ENCODE peak calls at places on chromosomes 5 and 9, in seven cellular contexts. X is astrocyte, B is HFFc6, Z is HCT116, W is fibroblast of lung, E is left lung, R is fibroblast of pulmonary artery. V is an unnamed sample.

GRCh38 chr9:16314476-16314875 is 556.0 kb downstream of the BNC2 start:
- DNase-seq in E (no peak), X (no peak), R (no peak), Z (no peak), W (no peak), B (no peak), V (no peak)

GRCh38 chr9:114177423-114178064 is 22.2 kb downstream of the COL27A1 start:
- DNase-seq in R (peak), W (peak), Z (no peak), X (peak), B (peak), E (no peak), V (no peak)

GRCh38 chr9:130857864-130858730 is 23.0 kb downstream of the ABL1 start:
- DNase-seq in X (peak), Z (no peak), R (peak), W (peak), E (no peak), B (peak), V (no peak)

GRCh38 chr5:180853121-180853520 is 8.0 kb downstream of the ZFP62 start:
- DNase-seq in Z (no peak), B (no peak), W (no peak), E (no peak), R (no peak), X (no peak), V (no peak)

GRCh38 chr5:73482383-73483193 is 15.7 kb upstream of the BTF3 start:
- DNase-seq in R (peak), W (peak), E (no peak), Z (no peak), X (peak), B (peak), V (no peak)

GRCh38 chr5:167582263-167582662 is 709.2 kb upstream of the WWC1 start:
- DNase-seq in B (peak), Z (no peak), R (peak), X (no peak), W (peak), E (no peak), V (no peak)

GRCh38 chr5:98933446-98934072 is 4.8 kb upstream of the CHD1 start:
- DNase-seq in X (no peak), R (no peak), Z (no peak), E (no peak), B (no peak), W (no peak), V (peak)

GRCh38 chr9:38046669-38047300 is 22.2 kb downstream of the SHB start:
- DNase-seq in E (no peak), R (peak), B (peak), X (peak), W (no peak), Z (peak), V (no peak)

GRCh38 chr9:107751522-107752235 is 262.1 kb upstream of the KLF4 start:
- DNase-seq in R (peak), W (peak), B (peak), Z (peak), E (no peak), X (peak), V (no peak)

GRCh38 chr5:159231167-159231566 is 21.8 kb upstream of the RNF145 start:
- DNase-seq in E (no peak), R (peak), W (peak), Z (no peak), X (no peak), B (no peak), V (no peak)

GRCh38 chr9:128068656-128069221 is 707 bp downstream of the SLC25A25 start:
- DNase-seq in B (no peak), R (no peak), X (no peak), W (no peak), E (no peak), Z (no peak), V (no peak)

GRCh38 chr9:4550777-4551476 is 60.7 kb downstream of the SLC1A1 start:
- DNase-seq in Z (no peak), R (peak), W (peak), B (no peak), E (no peak), X (no peak), V (no peak)

GRCh38 chr5:148393390-148393741 is 9.6 kb downstream of the FBXO38 start:
- DNase-seq in Z (no peak), X (no peak), W (no peak), E (no peak), B (no peak), R (no peak), V (no peak)

GRCh38 chr9:76311576-76311975 is 82.7 kb downstream of the RFK start:
- DNase-seq in X (no peak), B (no peak), Z (no peak), E (no peak), R (no peak), W (no peak), V (no peak)

GRCh38 chr9:132242621-132243155 is 80.8 kb downstream of the NTNG2 start:
- DNase-seq in R (no peak), X (no peak), B (no peak), Z (no peak), W (no peak), E (peak), V (no peak)

GRCh38 chr5:72747826-72748225 is 68.6 kb upstream of the TNPO1 start:
- DNase-seq in B (no peak), Z (no peak), E (no peak), R (no peak), W (no peak), X (no peak), V (no peak)

GRCh38 chr5:68965926-68966325 is 127.9 kb upstream of the SLC30A5 start:
- DNase-seq in W (no peak), E (no peak), R (no peak), B (no peak), Z (no peak), X (no peak), V (no peak)

GRCh38 chr5:26024774-26025173 is 1013.6 kb downstream of the CDH9 start:
- DNase-seq in B (no peak), R (no peak), E (no peak), Z (no peak), X (no peak), W (no peak), V (no peak)

GRCh38 chr9:98709968-98710965 is 1.5 kb upstream of the GABBR2 start:
- DNase-seq in X (peak), E (no peak), R (peak), Z (no peak), B (peak), W (peak), V (no peak)

GRCh38 chr5:179276838-179277395 is 68.3 kb downstream of the ADAMTS2 start:
- DNase-seq in R (no peak), W (no peak), Z (no peak), E (peak), X (no peak), B (no peak), V (no peak)

GRCh38 chr5:74895906-74896305 is 29.7 kb upstream of the FAM169A start:
- DNase-seq in B (peak), X (peak), Z (no peak), R (peak), W (peak), E (no peak), V (no peak)

GRCh38 chr5:168654225-168654624 is 75.1 kb upstream of the PANK3 start:
- DNase-seq in Z (no peak), R (peak), B (no peak), E (no peak), X (no peak), W (peak), V (no peak)

GRCh38 chr5:6597557-6597956 is 35.3 kb downstream of the NSUN2 start:
- DNase-seq in Z (no peak), R (no peak), W (no peak), B (no peak), E (no peak), X (no peak), V (no peak)

GRCh38 chr5:131081371-131081770 is 83.7 kb downstream of the HINT1 start:
- DNase-seq in Z (no peak), X (no peak), R (peak), W (peak), E (no peak), B (no peak), V (no peak)

GRCh38 chr9:130938652-130939404 is at the start of gene FIBCD1:
- DNase-seq in Z (peak), W (peak), R (no peak), B (no peak), E (no peak), X (peak), V (peak)

GRCh38 chr5:169905017-169905416 is 75.3 kb downstream of the INSYN2B start:
- DNase-seq in Z (no peak), R (no peak), B (no peak), E (no peak), X (no peak), W (no peak), V (no peak)

GRCh38 chr9:27528278-27528885 is 1.2 kb downstream of the MOB3B start:
- DNase-seq in Z (no peak), B (no peak), R (peak), X (peak), W (peak), E (peak), V (peak)

GRCh38 chr5:10652151-10652550 is 88.3 kb downstream of the ANKRD33B start:
- DNase-seq in E (peak), Z (no peak), X (no peak), W (peak), B (no peak), R (no peak), V (no peak)

GRCh38 chr5:136886623-136887022 is 521.3 kb upstream of the TRPC7 start:
- DNase-seq in X (no peak), W (no peak), E (no peak), R (no peak), B (no peak), Z (no peak), V (no peak)

GRCh38 chr9:88889386-88889785 is 101.9 kb upstream of the S1PR3 start:
- DNase-seq in X (peak), R (no peak), W (no peak), B (peak), E (no peak), Z (no peak), V (no peak)

GRCh38 chr9:14271078-14271673 is 42.8 kb downstream of the NFIB start:
- DNase-seq in Z (no peak), W (peak), E (no peak), R (peak), X (peak), B (no peak), V (no peak)

GRCh38 chr9:128669786-128670185 is 13.1 kb upstream of the DYNC2I2 start:
- DNase-seq in X (no peak), R (no peak), W (no peak), E (no peak), B (no peak), Z (no peak), V (no peak)

GRCh38 chr5:170475269-170476000 is 28.4 kb upstream of the KCNIP1 start:
- DNase-seq in W (no peak), E (no peak), Z (no peak), R (peak), X (no peak), B (no peak), V (no peak)

GRCh38 chr9:109600142-109600541 is 102.0 kb upstream of the PTPN3 start:
- DNase-seq in X (peak), B (peak), Z (no peak), E (no peak), W (peak), R (peak), V (no peak)

GRCh38 chr5:32390819-32391591 is 53.5 kb downstream of the ZFR start:
- DNase-seq in Z (peak), B (peak), W (peak), X (peak), R (peak), E (no peak), V (no peak)

GRCh38 chr9:131361202-131361833 is 32.6 kb upstream of the PRRC2B start:
- DNase-seq in X (peak), Z (no peak), R (no peak), B (peak), W (no peak), E (peak), V (peak)

GRCh38 chr5:103037673-103038455 is 82.1 kb downstream of the GIN1 start:
- DNase-seq in Z (no peak), B (no peak), E (no peak), X (no peak), W (peak), R (no peak), V (no peak)

DNA sequence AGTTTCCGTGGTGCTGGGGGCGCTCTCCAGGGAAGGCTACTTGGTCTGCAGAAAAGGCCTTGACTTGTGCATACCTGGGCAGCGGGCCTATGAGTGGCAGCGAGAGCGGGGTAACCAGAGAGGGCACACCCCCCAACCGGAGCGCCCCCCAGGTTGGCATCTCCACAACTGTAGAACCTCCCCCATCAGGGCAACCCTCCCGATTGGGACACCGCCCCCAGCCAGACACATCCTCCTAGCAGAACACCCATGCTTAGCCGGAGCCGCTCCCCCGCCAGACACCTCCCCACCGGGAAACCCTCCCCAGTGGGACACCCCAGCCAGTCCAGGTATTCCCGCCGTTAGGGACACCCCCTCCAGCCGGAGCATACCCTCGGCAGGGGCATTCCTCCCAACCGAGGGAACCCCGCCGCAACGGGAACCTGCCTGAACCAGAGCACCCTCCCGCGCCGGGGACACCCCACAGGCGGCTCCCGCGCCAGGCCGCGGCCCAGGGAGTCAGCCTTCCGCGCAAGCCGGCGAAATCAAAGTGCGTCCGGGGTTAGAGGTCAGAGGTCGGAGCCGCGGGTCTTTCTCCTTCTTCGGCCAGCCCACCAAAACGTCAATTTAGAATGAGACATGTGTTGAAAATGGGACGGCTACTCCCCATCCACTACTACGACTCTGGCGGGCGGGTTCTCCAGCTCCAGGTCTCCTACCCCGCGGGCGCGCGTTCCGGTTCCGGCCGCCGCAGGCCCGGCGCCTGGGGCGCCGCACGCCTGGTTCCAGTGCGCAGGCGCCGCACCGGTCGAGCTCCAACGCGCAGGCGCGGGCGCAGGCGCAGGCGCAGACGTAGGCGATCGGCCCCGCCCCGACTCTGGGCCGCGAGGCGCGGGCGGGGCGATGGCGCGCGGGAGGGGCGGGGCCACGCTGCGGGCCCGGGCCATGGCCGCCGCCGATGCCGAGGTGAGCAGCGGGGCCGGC is at the start of gene EHMT1:
- DNase-seq in E (peak), W (peak), X (peak), Z (peak), B (peak), R (peak), V (peak)
- TF ChIP-seq CTCF in E (no peak), W (peak), X (no peak), Z (no peak), B (no peak), R (no peak), V (no peak)

GRCh38 chr9:124868511-124869465 is 6.9 kb downstream of the ARPC5L start:
- DNase-seq in Z (peak), R (peak), W (peak), B (peak), E (peak), X (peak), V (peak)
- TF ChIP-seq CTCF in Z (peak), R (peak), W (no peak), B (no peak), E (no peak), X (no peak), V (peak)

GRCh38 chr9:106717686-106718085 is 145.3 kb upstream of the ZNF462 start:
- DNase-seq in E (no peak), Z (peak), X (peak), W (peak), B (no peak), R (peak), V (no peak)
- TF ChIP-seq CTCF in E (no peak), Z (peak), X (no peak), W (no peak), B (no peak), R (peak), V (no peak)

GRCh38 chr5:82351754-82352145 is 73.6 kb upstream of the RPS23 start:
- DNase-seq in B (peak), X (peak), E (no peak), R (peak), W (peak), Z (peak), V (no peak)
- TF ChIP-seq CTCF in B (peak), X (peak), E (peak), R (peak), W (peak), Z (peak), V (peak)

GRCh38 chr9:69157751-69158466 is 16.2 kb upstream of the TJP2 start:
- DNase-seq in X (peak), W (no peak), B (peak), Z (no peak), E (no peak), R (peak), V (peak)
- TF ChIP-seq CTCF in X (peak), W (peak), B (peak), Z (peak), E (peak), R (peak), V (no peak)